ENCODE peak calls at places on chromosomes 13 and 19, in four cellular contexts. O, L, C and Y are unnamed samples.

GRCh38 chr13:21638319-21639282 is 32.3 kb upstream of the FGF9 start:
- DNase-seq in C (no peak), L (peak), O (no peak), Y (peak)

GRCh38 chr13:72643339-72643989 is 84.0 kb downstream of the MZT1 start:
- DNase-seq in O (peak), C (no peak), L (peak), Y (peak)

GRCh38 chr19:55467236-55468053 is 2.9 kb upstream of the C19orf85 start:
- DNase-seq in C (no peak), O (peak), L (peak), Y (peak)

GRCh38 chr19:8004723-8005513 is 523 bp downstream of the ELAVL1 start:
- DNase-seq in C (no peak), O (no peak), L (peak), Y (peak)

GRCh38 chr19:14337510-14337909 is 43.7 kb upstream of the ADGRE5 start:
- DNase-seq in L (peak), O (no peak), C (no peak), Y (peak)

GRCh38 chr19:52896431-52897148 is 845 bp downstream of the ZNF320 start:
- DNase-seq in O (no peak), L (peak), C (no peak), Y (peak)

GRCh38 chr13:36475468-36475867 is 43.2 kb downstream of the CCNA1 start:
- DNase-seq in L (peak), O (peak), C (no peak), Y (no peak)

GRCh38 chr13:99528547-99528946 is 27.3 kb downstream of the TM9SF2 start:
- DNase-seq in C (no peak), L (no peak), O (peak), Y (no peak)

GRCh38 chr13:73722120-73722519 is 412.1 kb downstream of the KLF12 start:
- DNase-seq in L (no peak), O (peak), C (peak), Y (no peak)

GRCh38 chr19:47633996-47634395 is 25.1 kb downstream of the BICRA start:
- DNase-seq in C (no peak), L (no peak), O (no peak), Y (no peak)

GRCh38 chr19:33304760-33305647 is 2.7 kb upstream of the CEBPA start:
- DNase-seq in C (no peak), L (peak), O (peak), Y (peak)

GRCh38 chr13:98252931-98253470 is 75.9 kb upstream of the RNF113B start:
- DNase-seq in L (no peak), O (peak), C (no peak), Y (no peak)

GRCh38 chr19:49847731-49848696 is 2.9 kb upstream of the PTOV1 start:
- DNase-seq in O (no peak), C (no peak), L (peak), Y (no peak)

GRCh38 chr13:29654807-29655547 is 59.5 kb upstream of the SLC7A1 start:
- DNase-seq in L (no peak), C (no peak), O (no peak), Y (no peak)

GRCh38 chr13:109272595-109273325 is 513.6 kb downstream of the IRS2 start:
- DNase-seq in L (no peak), O (no peak), C (no peak), Y (no peak)

GRCh38 chr19:869245-870177 is 10.0 kb downstream of the CFD start:
- DNase-seq in O (no peak), L (peak), C (no peak), Y (no peak)

GRCh38 chr13:109782066-109782822 is 4.1 kb downstream of the IRS2 start:
- DNase-seq in C (no peak), L (no peak), O (no peak), Y (no peak)

GRCh38 chr19:45340899-45341453 is 426 bp downstream of the KLC3 start:
- DNase-seq in O (no peak), C (no peak), L (no peak), Y (no peak)

GRCh38 chr19:5983367-5983955 is 5.5 kb upstream of the RANBP3 start:
- DNase-seq in O (no peak), L (peak), C (no peak), Y (no peak)

GRCh38 chr13:41145136-41145908 is 12.7 kb upstream of the KBTBD6 start:
- DNase-seq in C (no peak), O (no peak), L (no peak), Y (no peak)

GRCh38 chr13:40477623-40478608 is 188.5 kb downstream of the FOXO1 start:
- DNase-seq in O (peak), L (no peak), C (no peak), Y (no peak)

GRCh38 chr19:13153627-13154240 is 3.5 kb downstream of the IER2 start:
- DNase-seq in O (no peak), C (no peak), L (peak), Y (no peak)

GRCh38 chr19:44644391-44645016 is 794 bp downstream of the PVR start:
- DNase-seq in O (peak), L (peak), C (no peak), Y (peak)

GRCh38 chr13:40979232-40979631 is 39.9 kb downstream of the ELF1 start:
- DNase-seq in O (no peak), L (no peak), C (no peak), Y (no peak)

GRCh38 chr13:100546713-100547405 is 41.7 kb downstream of the GGACT start:
- DNase-seq in O (no peak), C (no peak), L (no peak), Y (no peak)

GRCh38 chr13:96672016-96672415 is 322.3 kb downstream of the OXGR1 start:
- DNase-seq in O (no peak), L (no peak), C (no peak), Y (no peak)

GRCh38 chr19:45094707-45095106 is 1.7 kb downstream of the PPP1R37 start:
- DNase-seq in L (no peak), C (no peak), O (no peak), Y (no peak)

GRCh38 chr13:40169476-40169875 is 497.0 kb downstream of the FOXO1 start:
- DNase-seq in O (no peak), L (no peak), C (no peak), Y (no peak)

GRCh38 chr13:47990920-47991466 is 10.1 kb downstream of the SUCLA2 start:
- DNase-seq in L (no peak), O (no peak), C (no peak), Y (no peak)

GRCh38 chr19:50173144-50173543 is 10.1 kb upstream of the IZUMO2 start:
- DNase-seq in C (peak), L (peak), O (no peak), Y (peak)

GRCh38 chr19:50638576-50638975 is 1.1 kb downstream of the SYT3 start:
- DNase-seq in C (no peak), L (no peak), O (no peak), Y (no peak)

GRCh38 chr13:114112231-114112825 is 20.1 kb downstream of the RASA3 start:
- DNase-seq in O (no peak), C (no peak), L (no peak), Y (no peak)

GRCh38 chr13:112062619-112063308 is 4.2 kb upstream of the SOX1 start:
- DNase-seq in O (no peak), L (no peak), C (no peak), Y (no peak)

GRCh38 chr19:2194513-2195078 is 30.9 kb downstream of the DOT1L start:
- DNase-seq in C (no peak), O (no peak), L (no peak), Y (no peak)

GRCh38 chr19:45969676-45970075 is 4.0 kb downstream of the NOVA2 start:
- DNase-seq in O (no peak), L (no peak), C (no peak), Y (no peak)

DNA sequence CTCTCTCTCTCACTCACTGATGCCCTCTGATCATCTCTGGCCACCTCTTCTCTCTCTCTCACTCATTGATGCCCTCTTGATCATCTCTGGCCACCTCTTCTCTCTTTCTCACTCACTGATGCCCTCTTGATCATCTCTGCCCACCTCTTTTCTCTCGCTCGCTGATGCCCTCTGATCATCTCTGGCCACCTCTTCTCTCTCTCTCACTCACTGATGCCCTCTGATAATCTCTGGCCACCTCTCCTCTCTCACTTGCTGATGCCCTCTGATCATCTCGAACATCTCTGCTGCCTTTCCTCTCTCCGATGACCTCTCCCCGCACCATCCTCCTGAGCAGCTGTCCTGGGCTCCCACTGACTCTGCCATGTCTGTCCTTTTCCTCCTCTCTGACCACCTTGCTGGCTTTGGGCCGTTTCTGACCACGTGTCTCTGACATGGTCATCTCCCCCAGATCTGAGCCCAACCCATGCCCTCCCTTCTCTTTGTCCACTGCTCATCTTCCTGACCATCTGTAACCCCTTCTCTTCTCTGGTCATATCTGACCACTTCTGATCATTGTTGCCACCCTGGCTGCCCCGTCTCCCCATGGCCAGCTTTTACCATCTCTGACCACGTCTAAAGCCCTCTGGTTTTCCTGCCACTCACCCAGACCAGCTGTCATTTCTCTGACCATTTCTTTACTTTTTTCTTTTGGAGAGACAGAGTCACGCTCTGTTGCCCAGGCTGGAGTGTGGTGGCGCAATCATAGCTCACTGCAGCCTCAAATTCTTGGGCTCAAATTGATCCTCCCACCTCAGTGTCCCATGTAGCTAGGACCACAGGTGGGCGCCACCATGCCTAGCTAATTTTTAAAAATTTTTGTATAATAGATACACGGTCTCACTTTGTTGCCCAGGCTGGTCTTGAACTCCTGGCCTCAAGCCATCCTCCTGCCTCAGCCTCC is 2.4 kb downstream of the LRFN3 start:
- DNase-seq in C (no peak), L (no peak), O (no peak), Y (no peak)
- TF ChIP-seq TARDBP in C (no peak), L (no peak), O (no peak), Y (no peak)

GRCh38 chr13:60175571-60175970 is 11.8 kb upstream of the DIAPH3 start:
- DNase-seq in O (no peak), C (no peak), L (no peak), Y (no peak)
- TF ChIP-seq TARDBP in O (no peak), C (no peak), L (no peak), Y (no peak)

DNA sequence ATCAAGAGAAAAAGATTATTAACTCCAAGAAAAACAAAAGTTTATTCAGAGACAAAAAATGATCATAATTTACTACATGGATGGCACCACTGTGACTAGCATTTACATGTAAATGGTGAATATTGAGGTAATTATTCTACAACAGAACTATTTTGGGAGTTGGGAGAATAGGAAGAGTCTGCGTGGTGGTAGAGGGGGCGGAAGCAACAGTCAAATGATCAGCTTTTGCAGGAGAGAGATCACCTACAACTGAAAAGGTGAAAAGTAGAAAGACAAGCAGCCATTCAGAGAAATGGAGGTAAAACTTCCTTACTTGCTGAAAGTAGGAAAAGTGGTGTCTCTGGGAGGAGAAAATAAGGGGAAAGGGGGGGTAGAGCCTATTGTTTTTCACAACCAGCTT is 62.8 kb upstream of the SACS start:
- DNase-seq in C (no peak), L (no peak), O (no peak), Y (no peak)
- TF ChIP-seq TARDBP in C (no peak), L (no peak), O (no peak), Y (no peak)

DNA sequence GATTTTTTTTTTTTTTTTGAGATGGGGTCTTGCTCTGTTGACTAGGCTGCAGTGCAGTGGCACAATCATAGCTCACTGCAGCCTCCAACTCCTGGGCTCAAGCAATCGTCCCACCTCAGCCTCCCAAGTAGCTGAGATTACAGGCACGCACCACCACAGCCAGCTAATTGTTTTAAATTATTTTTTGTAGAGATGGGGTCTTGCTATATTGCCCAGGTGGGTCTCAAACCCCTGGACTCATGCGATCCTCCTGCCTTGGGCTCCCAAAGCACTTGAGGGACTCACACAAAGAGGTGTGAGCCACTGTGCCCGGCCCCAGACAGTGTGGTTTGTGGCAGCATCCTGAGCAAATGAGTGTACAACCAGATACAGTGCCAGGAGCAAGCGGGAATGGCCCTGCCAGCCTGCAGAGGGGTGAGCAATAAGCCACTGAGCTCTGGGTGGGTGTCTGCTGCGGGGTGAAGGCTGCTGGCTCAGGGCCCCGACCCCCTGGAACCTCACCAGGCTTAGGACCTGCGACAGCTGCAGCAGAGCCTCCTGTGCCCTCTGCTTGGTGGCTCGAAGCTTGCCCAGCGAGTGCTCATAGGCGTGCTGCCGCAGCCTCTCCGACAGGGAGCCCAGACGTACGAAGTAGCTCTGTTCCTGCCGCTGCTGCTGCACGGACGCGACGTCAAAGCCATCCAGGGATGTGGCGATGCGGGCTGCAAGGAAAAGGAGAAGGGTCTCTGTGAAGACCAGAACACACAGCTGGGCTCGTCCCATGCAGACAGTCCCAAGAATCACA is 15.9 kb upstream of the TICAM1 start:
- DNase-seq in L (no peak), C (no peak), O (no peak), Y (no peak)
- TF ChIP-seq TARDBP in L (no peak), C (no peak), O (no peak), Y (no peak)

GRCh38 chr13:27601771-27602170 is 18.6 kb downstream of the LNX2 start:
- DNase-seq in O (no peak), L (no peak), C (no peak), Y (no peak)

GRCh38 chr13:27601208-27601607 is 19.1 kb downstream of the LNX2 start:
- DNase-seq in O (no peak), L (no peak), C (no peak), Y (no peak)

GRCh38 chr13:27605610-27606200 is 14.6 kb downstream of the LNX2 start:
- DNase-seq in C (no peak), L (no peak), O (no peak), Y (no peak)

GRCh38 chr13:27605099-27605498 is 15.2 kb downstream of the LNX2 start:
- DNase-seq in O (no peak), C (no peak), L (no peak), Y (no peak)

DNA sequence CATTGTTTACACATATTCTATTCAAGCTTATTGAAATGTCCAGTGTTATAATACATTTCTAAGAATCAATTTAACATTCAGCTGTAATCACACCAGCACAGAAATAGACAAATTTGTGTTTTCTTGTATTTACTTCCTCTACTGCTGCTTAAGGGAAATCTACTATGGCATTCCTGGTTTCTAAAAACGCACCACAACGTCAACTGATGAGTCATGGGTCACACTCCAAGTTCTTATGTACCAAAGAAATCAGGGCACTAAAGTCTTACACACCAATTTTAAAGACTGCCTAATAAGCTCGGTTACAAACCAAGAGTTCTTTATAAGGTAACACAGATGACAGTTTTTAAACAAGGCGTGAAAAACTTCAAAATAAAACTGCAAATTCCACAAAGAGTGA is 13.2 kb downstream of the LNX2 start:
- DNase-seq in C (no peak), L (peak), O (peak), Y (no peak)
- TF ChIP-seq TARDBP in C (no peak), L (no peak), O (no peak), Y (no peak)

GRCh38 chr13:95603887-95604533 is 40.5 kb downstream of the DZIP1 start:
- DNase-seq in O (peak), C (no peak), L (no peak), Y (no peak)

GRCh38 chr13:95608640-95609280 is 35.7 kb downstream of the DZIP1 start:
- DNase-seq in L (no peak), C (no peak), O (no peak), Y (no peak)

GRCh38 chr13:95605426-95606125 is 38.9 kb downstream of the DZIP1 start:
- DNase-seq in O (no peak), L (no peak), C (no peak), Y (no peak)

GRCh38 chr13:95604534-95604915 is 40.0 kb downstream of the DZIP1 start:
- DNase-seq in O (no peak), C (no peak), L (no peak), Y (no peak)

GRCh38 chr13:95607363-95607762 is 37.1 kb downstream of the DZIP1 start:
- DNase-seq in L (no peak), O (no peak), C (no peak), Y (no peak)
- TF ChIP-seq TARDBP in L (no peak), O (no peak), C (no peak), Y (no peak)

DNA sequence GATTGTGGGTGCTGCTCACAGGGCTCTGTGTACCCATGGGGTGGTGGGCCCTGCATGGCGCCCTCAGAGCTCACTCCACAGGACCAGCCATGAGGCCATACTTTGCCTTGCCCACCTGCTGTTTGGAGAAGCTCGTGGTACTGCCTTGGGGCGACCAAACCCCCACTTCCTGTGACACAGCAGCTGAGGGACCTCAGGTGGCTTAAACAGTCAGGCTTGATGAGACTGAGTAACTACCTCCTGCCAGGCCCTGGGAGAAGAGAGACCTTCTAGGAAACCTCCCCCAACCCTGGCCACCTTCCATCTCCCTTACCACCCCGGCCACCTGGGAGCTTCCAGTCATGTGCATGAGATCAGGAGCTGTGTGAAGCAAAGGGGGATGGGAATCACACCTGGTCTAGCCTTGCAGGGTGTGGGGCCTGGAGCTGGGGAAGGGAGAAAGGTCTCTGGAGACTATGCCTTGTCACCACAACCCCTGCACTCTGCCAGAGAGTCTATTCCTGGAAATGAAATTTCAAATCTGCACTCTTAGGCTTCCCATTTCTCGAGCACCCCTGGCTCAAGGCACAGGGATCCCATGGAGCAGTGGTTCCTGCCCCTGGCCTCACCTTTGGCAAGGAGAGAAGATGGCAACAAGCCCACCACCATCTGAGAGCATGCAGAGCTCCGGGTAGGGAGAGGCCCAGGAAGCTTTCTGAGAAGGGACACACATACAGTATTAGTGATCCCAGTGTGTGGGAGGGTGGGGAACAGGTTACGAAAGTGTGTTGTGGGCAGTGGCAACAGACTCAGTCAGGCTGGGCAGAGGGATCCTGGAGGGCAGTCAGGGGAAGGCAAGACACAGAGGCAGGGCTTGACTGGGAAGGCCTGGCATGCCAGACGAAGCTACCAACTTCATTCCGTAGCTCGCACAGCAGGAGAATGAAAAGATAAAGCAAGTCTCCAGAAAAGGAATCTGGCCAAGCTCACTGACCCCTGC is 125.0 kb downstream of the URI1 start:
- DNase-seq in C (no peak), O (no peak), L (no peak), Y (no peak)
- TF ChIP-seq TARDBP in C (no peak), O (no peak), L (no peak), Y (no peak)

GRCh38 chr13:23609414-23610186 is 39.4 kb downstream of the TNFRSF19 start:
- DNase-seq in L (no peak), O (no peak), C (no peak), Y (no peak)
- TF ChIP-seq TARDBP in L (no peak), O (no peak), C (no peak), Y (no peak)